ENCODE peak calls at places on chromosome 9, in four cellular contexts. One of them, this sample, is unnamed.
A peak's percentile ranks its signal among the peaks of the same experiment; 100 is the strongest.

GRCh38 chr9:12774861-12775367 is at the start of gene LURAP1L:
- DNase-seq in GM12864: no peak
- DNase-seq in WERI-Rb-1: peak; percentile 44
- DNase-seq in fibroblast of mammary gland: peak; percentile 86
- DNase-seq in this sample: no peak

GRCh38 chr9:4549751-4550295 is 59.6 kb downstream of the SLC1A1 start:
- DNase-seq in fibroblast of mammary gland: peak; percentile 8
- DNase-seq in WERI-Rb-1: no peak
- DNase-seq in GM12864: no peak
- DNase-seq in this sample: no peak

GRCh38 chr9:121860744-121861143 is 209.3 kb downstream of the DAB2IP start:
- DNase-seq in GM12864: no peak
- DNase-seq in fibroblast of mammary gland: peak; percentile 89
- DNase-seq in WERI-Rb-1: no peak
- DNase-seq in this sample: no peak

GRCh38 chr9:128051932-128052734 is 15.0 kb downstream of the NAIF1 start:
- DNase-seq in WERI-Rb-1: no peak
- DNase-seq in fibroblast of mammary gland: no peak
- DNase-seq in GM12864: no peak
- DNase-seq in this sample: no peak

GRCh38 chr9:107653263-107653821 is 163.8 kb upstream of the KLF4 start:
- DNase-seq in WERI-Rb-1: no peak
- DNase-seq in GM12864: no peak
- DNase-seq in fibroblast of mammary gland: no peak
- DNase-seq in this sample: no peak

GRCh38 chr9:27118916-27119315 is 9.9 kb downstream of the TEK start:
- DNase-seq in fibroblast of mammary gland: peak; percentile 52
- DNase-seq in WERI-Rb-1: no peak
- DNase-seq in GM12864: no peak
- DNase-seq in this sample: no peak

GRCh38 chr9:137263506-137263905 is 8.4 kb downstream of the NELFB start:
- DNase-seq in GM12864: no peak
- DNase-seq in WERI-Rb-1: no peak
- DNase-seq in fibroblast of mammary gland: no peak
- DNase-seq in this sample: no peak

GRCh38 chr9:16347886-16348285 is 522.6 kb downstream of the BNC2 start:
- DNase-seq in fibroblast of mammary gland: no peak
- DNase-seq in WERI-Rb-1: no peak
- DNase-seq in GM12864: no peak
- DNase-seq in this sample: no peak

GRCh38 chr9:121783126-121783522 is 131.7 kb downstream of the DAB2IP start:
- DNase-seq in WERI-Rb-1: peak; percentile 54
- DNase-seq in GM12864: no peak
- DNase-seq in fibroblast of mammary gland: no peak
- DNase-seq in this sample: no peak

GRCh38 chr9:126860757-126861466 is 473 bp downstream of the ZBTB34 start:
- DNase-seq in WERI-Rb-1: peak; percentile 49
- DNase-seq in GM12864: no peak
- DNase-seq in fibroblast of mammary gland: no peak
- DNase-seq in this sample: peak; percentile 43

GRCh38 chr9:130835441-130836298 is 616 bp downstream of the ABL1 start:
- DNase-seq in GM12864: no peak
- DNase-seq in WERI-Rb-1: peak; percentile 71
- DNase-seq in fibroblast of mammary gland: peak; percentile 63
- DNase-seq in this sample: peak; percentile 68

GRCh38 chr9:4277531-4277991 is 22.3 kb downstream of the GLIS3 start:
- DNase-seq in fibroblast of mammary gland: no peak
- DNase-seq in WERI-Rb-1: no peak
- DNase-seq in GM12864: no peak
- DNase-seq in this sample: no peak

GRCh38 chr9:129109504-129109903 is 1.1 kb downstream of the CRAT start:
- DNase-seq in fibroblast of mammary gland: peak; percentile 63
- DNase-seq in WERI-Rb-1: peak; percentile 53
- DNase-seq in GM12864: no peak
- DNase-seq in this sample: no peak

GRCh38 chr9:34610434-34611206 is 1.3 kb downstream of the RPP25L start:
- DNase-seq in GM12864: no peak
- DNase-seq in fibroblast of mammary gland: no peak
- DNase-seq in WERI-Rb-1: no peak
- DNase-seq in this sample: no peak

GRCh38 chr9:33082135-33082534 is 5.7 kb upstream of the SMU1 start:
- DNase-seq in fibroblast of mammary gland: no peak
- DNase-seq in GM12864: no peak
- DNase-seq in WERI-Rb-1: no peak
- DNase-seq in this sample: no peak

GRCh38 chr9:107397076-107398049 is 92.2 kb downstream of the KLF4 start:
- DNase-seq in fibroblast of mammary gland: peak; percentile 79
- DNase-seq in GM12864: no peak
- DNase-seq in WERI-Rb-1: no peak
- DNase-seq in this sample: no peak

GRCh38 chr9:137433349-137433915 is 7.7 kb downstream of the ENTPD8 start:
- DNase-seq in GM12864: no peak
- DNase-seq in WERI-Rb-1: no peak
- DNase-seq in fibroblast of mammary gland: no peak
- DNase-seq in this sample: no peak

GRCh38 chr9:113596616-113597320 is 133.2 kb downstream of the RGS3 start:
- DNase-seq in fibroblast of mammary gland: no peak
- DNase-seq in GM12864: no peak
- DNase-seq in WERI-Rb-1: no peak
- DNase-seq in this sample: no peak

GRCh38 chr9:123087359-123087888 is 54.0 kb downstream of the GPR21 start:
- DNase-seq in WERI-Rb-1: no peak
- DNase-seq in fibroblast of mammary gland: no peak
- DNase-seq in GM12864: no peak
- DNase-seq in this sample: no peak

GRCh38 chr9:119216891-119217290 is 152.3 kb downstream of the BRINP1 start:
- DNase-seq in WERI-Rb-1: no peak
- DNase-seq in GM12864: no peak
- DNase-seq in fibroblast of mammary gland: no peak
- DNase-seq in this sample: no peak

GRCh38 chr9:74570879-74571512 is 73.9 kb downstream of the RORB start:
- DNase-seq in GM12864: no peak
- DNase-seq in fibroblast of mammary gland: peak; percentile 56
- DNase-seq in WERI-Rb-1: peak; percentile 39
- DNase-seq in this sample: no peak

GRCh38 chr9:107929439-107929838 is 439.9 kb upstream of the KLF4 start:
- DNase-seq in WERI-Rb-1: no peak
- DNase-seq in fibroblast of mammary gland: peak; percentile 75
- DNase-seq in GM12864: no peak
- DNase-seq in this sample: no peak

GRCh38 chr9:113431181-113431580 is 20.6 kb downstream of the C9orf43 start:
- DNase-seq in fibroblast of mammary gland: no peak
- DNase-seq in WERI-Rb-1: no peak
- DNase-seq in GM12864: no peak
- DNase-seq in this sample: no peak

GRCh38 chr9:78234810-78235209 is 1.1 kb upstream of the CEP78 start:
- DNase-seq in WERI-Rb-1: no peak
- DNase-seq in GM12864: no peak
- DNase-seq in fibroblast of mammary gland: peak; percentile 16
- DNase-seq in this sample: no peak

GRCh38 chr9:69980041-69980440 is 63.6 kb upstream of the MAMDC2 start:
- DNase-seq in GM12864: no peak
- DNase-seq in WERI-Rb-1: no peak
- DNase-seq in fibroblast of mammary gland: peak; percentile 27
- DNase-seq in this sample: no peak

GRCh38 chr9:124835026-124835501 is 18.2 kb upstream of the WDR38 start:
- DNase-seq in GM12864: no peak
- DNase-seq in WERI-Rb-1: no peak
- DNase-seq in fibroblast of mammary gland: peak; percentile 87
- DNase-seq in this sample: no peak

GRCh38 chr9:106482733-106483132 is 380.2 kb upstream of the ZNF462 start:
- DNase-seq in WERI-Rb-1: no peak
- DNase-seq in GM12864: peak; percentile 5
- DNase-seq in fibroblast of mammary gland: peak; percentile 26
- DNase-seq in this sample: peak; percentile 56

GRCh38 chr9:120775859-120776258 is 17.4 kb downstream of the FBXW2 start:
- DNase-seq in fibroblast of mammary gland: no peak
- DNase-seq in GM12864: no peak
- DNase-seq in WERI-Rb-1: no peak
- DNase-seq in this sample: no peak

DNA sequence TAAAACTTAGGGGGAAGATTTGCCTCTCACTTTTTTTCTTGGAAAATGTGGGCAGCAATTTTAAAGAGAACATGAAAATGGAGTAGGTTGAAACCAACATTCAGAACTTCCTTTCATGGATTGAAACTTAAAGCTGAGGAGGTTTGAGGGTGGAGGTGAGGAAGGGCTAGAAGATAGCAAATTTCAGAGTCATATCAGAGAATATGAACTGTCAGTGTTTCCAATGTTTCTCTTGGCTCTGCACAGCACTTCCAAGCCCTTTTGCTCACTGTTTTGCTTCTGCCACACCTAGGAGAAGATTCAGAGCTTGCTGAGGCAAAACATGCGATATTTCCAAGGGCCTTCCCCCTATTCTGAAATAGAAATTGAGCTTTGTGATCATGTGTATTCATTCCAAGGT is 281.0 kb downstream of the AOPEP start:
- DNase-seq in GM12864: no peak
- DNase-seq in fibroblast of mammary gland: peak; percentile 59
- DNase-seq in WERI-Rb-1: no peak
- DNase-seq in this sample: no peak
- H3K4me3 ChIP-seq in GM12864: no peak overlapping the region
- H3K4me3 ChIP-seq in fibroblast of mammary gland: no peak overlapping the region
- H3K4me3 ChIP-seq in WERI-Rb-1: no peak overlapping the region
- H3K4me3 ChIP-seq in this sample: no peak overlapping the region

GRCh38 chr9:91844656-91845291 is 105.3 kb downstream of the ROR2 start:
- DNase-seq in fibroblast of mammary gland: no peak
- DNase-seq in GM12864: no peak
- DNase-seq in WERI-Rb-1: peak; percentile 41
- DNase-seq in this sample: no peak

GRCh38 chr9:91844170-91844569 is 105.9 kb downstream of the ROR2 start:
- DNase-seq in fibroblast of mammary gland: no peak
- DNase-seq in GM12864: no peak
- DNase-seq in WERI-Rb-1: no peak
- DNase-seq in this sample: no peak

GRCh38 chr9:91842358-91842757 is 107.7 kb downstream of the ROR2 start:
- DNase-seq in GM12864: no peak
- DNase-seq in fibroblast of mammary gland: no peak
- DNase-seq in WERI-Rb-1: no peak
- DNase-seq in this sample: no peak

GRCh38 chr9:91843093-91843492 is 106.9 kb downstream of the ROR2 start:
- DNase-seq in fibroblast of mammary gland: no peak
- DNase-seq in GM12864: no peak
- DNase-seq in WERI-Rb-1: no peak
- DNase-seq in this sample: no peak

GRCh38 chr9:91843623-91844111 is 106.4 kb downstream of the ROR2 start:
- DNase-seq in fibroblast of mammary gland: peak; percentile 79
- DNase-seq in GM12864: no peak
- DNase-seq in WERI-Rb-1: peak; percentile 73
- DNase-seq in this sample: no peak
- TF ChIP-seq CTCF in fibroblast of mammary gland: no peak
- TF ChIP-seq CTCF in GM12864: no peak
- TF ChIP-seq CTCF in WERI-Rb-1: no peak
- TF ChIP-seq CTCF in this sample: no peak

DNA sequence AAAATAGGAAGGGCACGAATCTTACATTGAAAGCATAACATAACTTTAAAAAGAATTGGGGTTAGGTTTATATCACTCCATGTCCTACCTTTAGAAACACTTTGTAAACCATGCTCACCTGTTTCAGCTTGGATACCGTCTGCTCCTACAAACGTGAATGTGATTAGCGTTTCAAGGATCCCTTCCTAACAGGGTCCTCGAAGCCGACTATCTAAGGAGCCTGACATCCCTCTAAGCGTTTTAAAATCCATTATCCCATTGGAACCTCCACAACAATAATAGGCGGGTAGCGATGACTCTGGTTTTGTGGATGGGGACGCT is 1.0 kb downstream of the SVEP1 start:
- DNase-seq in GM12864: no peak
- DNase-seq in WERI-Rb-1: no peak
- DNase-seq in fibroblast of mammary gland: no peak
- DNase-seq in this sample: no peak
- H3K4me3 ChIP-seq in GM12864: no peak overlapping the region
- H3K4me3 ChIP-seq in WERI-Rb-1: no peak overlapping the region
- H3K4me3 ChIP-seq in fibroblast of mammary gland: peak overlapping the region; percentile 70
- H3K4me3 ChIP-seq in this sample: no peak overlapping the region

GRCh38 chr9:76896035-76896434 is 9.9 kb downstream of the PRUNE2 start:
- DNase-seq in fibroblast of mammary gland: no peak
- DNase-seq in GM12864: no peak
- DNase-seq in WERI-Rb-1: no peak
- DNase-seq in this sample: no peak

GRCh38 chr9:76893395-76893932 is 12.4 kb downstream of the PRUNE2 start:
- DNase-seq in GM12864: no peak
- DNase-seq in fibroblast of mammary gland: peak; percentile 16
- DNase-seq in WERI-Rb-1: no peak
- DNase-seq in this sample: no peak

GRCh38 chr9:76895186-76895585 is 10.7 kb downstream of the PRUNE2 start:
- DNase-seq in WERI-Rb-1: no peak
- DNase-seq in GM12864: no peak
- DNase-seq in fibroblast of mammary gland: peak; percentile 80
- DNase-seq in this sample: no peak

GRCh38 chr9:76891874-76892273 is 14.0 kb downstream of the PRUNE2 start:
- DNase-seq in GM12864: no peak
- DNase-seq in WERI-Rb-1: no peak
- DNase-seq in fibroblast of mammary gland: no peak
- DNase-seq in this sample: peak; percentile 35

DNA sequence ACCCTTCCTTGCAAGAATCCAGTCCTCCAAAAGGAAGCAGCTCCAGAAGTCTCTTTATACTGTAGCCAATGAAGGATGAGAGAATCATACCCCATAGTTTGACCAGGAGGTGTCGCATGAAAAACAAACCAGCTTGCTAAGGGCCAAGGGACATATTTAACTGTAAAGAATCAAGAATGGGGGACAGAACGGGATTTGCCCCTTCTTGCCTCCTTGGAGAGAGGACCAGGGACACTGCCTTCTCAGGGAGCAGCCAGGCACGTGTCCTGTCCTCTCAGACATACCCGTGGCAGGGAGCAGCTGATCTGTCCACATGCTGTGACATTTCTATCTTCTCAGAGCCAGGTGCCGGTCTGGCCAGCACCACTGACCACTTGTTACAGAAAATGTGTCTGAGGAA is 11.7 kb downstream of the PRUNE2 start:
- DNase-seq in fibroblast of mammary gland: no peak
- DNase-seq in WERI-Rb-1: no peak
- DNase-seq in GM12864: no peak
- DNase-seq in this sample: no peak
- TF ChIP-seq CTCF in fibroblast of mammary gland: peak; percentile 5
- TF ChIP-seq CTCF in WERI-Rb-1: no peak
- TF ChIP-seq CTCF in GM12864: no peak
- TF ChIP-seq CTCF in this sample: no peak

GRCh38 chr9:93183106-93183662 is 755 bp upstream of the WNK2 start:
- DNase-seq in GM12864: no peak
- DNase-seq in WERI-Rb-1: no peak
- DNase-seq in fibroblast of mammary gland: no peak
- DNase-seq in this sample: no peak
- H3K4me3 ChIP-seq in GM12864: no peak overlapping the region
- H3K4me3 ChIP-seq in WERI-Rb-1: peak overlapping the region; percentile 37
- H3K4me3 ChIP-seq in fibroblast of mammary gland: no peak overlapping the region
- H3K4me3 ChIP-seq in this sample: no peak overlapping the region

GRCh38 chr9:36280989-36281388 is 22.7 kb upstream of the GNE start:
- DNase-seq in fibroblast of mammary gland: no peak
- DNase-seq in WERI-Rb-1: no peak
- DNase-seq in GM12864: no peak
- DNase-seq in this sample: no peak
- TF ChIP-seq CTCF in fibroblast of mammary gland: no peak
- TF ChIP-seq CTCF in WERI-Rb-1: no peak
- TF ChIP-seq CTCF in GM12864: no peak
- TF ChIP-seq CTCF in this sample: no peak

This sample was measured in GM06990.